ENCODE peak calls at places on chromosomes 6 and 20, in six cellular contexts. One of them, this sample, is unnamed.
A peak's percentile ranks its signal among the peaks of the same experiment; 100 is the strongest.

GRCh38 chr20:45897692-45898091 is 6.6 kb downstream of the CTSA start:
- DNase-seq in HFF-Myc: no peak
- DNase-seq in GM06990: no peak
- DNase-seq in neural crest cell: no peak
- DNase-seq in lower lobe of right lung: no peak
- DNase-seq in fibroblast of pulmonary artery: no peak
- DNase-seq in this sample: no peak

GRCh38 chr6:145112711-145113148 is 622.6 kb downstream of the EPM2A start:
- DNase-seq in HFF-Myc: no peak
- DNase-seq in GM06990: no peak
- DNase-seq in neural crest cell: no peak
- DNase-seq in lower lobe of right lung: no peak
- DNase-seq in fibroblast of pulmonary artery: no peak
- DNase-seq in this sample: no peak

GRCh38 chr20:62219101-62219991 is 732 bp downstream of the HRH3 start:
- DNase-seq in HFF-Myc: no peak
- DNase-seq in GM06990: no peak
- DNase-seq in neural crest cell: no peak
- DNase-seq in lower lobe of right lung: no peak
- DNase-seq in fibroblast of pulmonary artery: no peak
- DNase-seq in this sample: no peak

GRCh38 chr6:33851959-33852358 is 48.2 kb upstream of the MLN start:
- DNase-seq in HFF-Myc: no peak
- DNase-seq in GM06990: no peak
- DNase-seq in neural crest cell: peak; percentile 14
- DNase-seq in lower lobe of right lung: no peak
- DNase-seq in fibroblast of pulmonary artery: peak; percentile 28
- DNase-seq in this sample: no peak

GRCh38 chr20:17912916-17913315 is 55.7 kb downstream of the SNX5 start:
- DNase-seq in HFF-Myc: no peak
- DNase-seq in GM06990: no peak
- DNase-seq in neural crest cell: no peak
- DNase-seq in lower lobe of right lung: no peak
- DNase-seq in fibroblast of pulmonary artery: no peak
- DNase-seq in this sample: no peak

GRCh38 chr6:3813150-3813780 is 35.9 kb upstream of the FAM50B start:
- DNase-seq in HFF-Myc: no peak
- DNase-seq in GM06990: peak; percentile 26
- DNase-seq in neural crest cell: no peak
- DNase-seq in lower lobe of right lung: no peak
- DNase-seq in fibroblast of pulmonary artery: peak; percentile 47
- DNase-seq in this sample: no peak

GRCh38 chr6:16669227-16669626 is 92.0 kb downstream of the ATXN1 start:
- DNase-seq in HFF-Myc: peak; percentile 91
- DNase-seq in GM06990: peak; percentile 48
- DNase-seq in neural crest cell: no peak
- DNase-seq in lower lobe of right lung: no peak
- DNase-seq in fibroblast of pulmonary artery: peak; percentile 69
- DNase-seq in this sample: no peak

GRCh38 chr6:3549314-3549940 is 92.6 kb upstream of the SLC22A23 start:
- DNase-seq in HFF-Myc: no peak
- DNase-seq in GM06990: no peak
- DNase-seq in neural crest cell: no peak
- DNase-seq in lower lobe of right lung: no peak
- DNase-seq in fibroblast of pulmonary artery: no peak
- DNase-seq in this sample: no peak

GRCh38 chr6:139374357-139375238 is at the start of gene CITED2:
- DNase-seq in HFF-Myc: peak; percentile 87
- DNase-seq in GM06990: peak; percentile 94
- DNase-seq in neural crest cell: peak; percentile 91
- DNase-seq in lower lobe of right lung: peak; percentile 94
- DNase-seq in fibroblast of pulmonary artery: peak; percentile 98
- DNase-seq in this sample: peak; percentile 95

GRCh38 chr6:139373928-139374356 is 506 bp downstream of the CITED2 start:
- DNase-seq in HFF-Myc: peak; percentile 38
- DNase-seq in GM06990: no peak
- DNase-seq in neural crest cell: no peak
- DNase-seq in lower lobe of right lung: no peak
- DNase-seq in fibroblast of pulmonary artery: no peak
- DNase-seq in this sample: no peak

GRCh38 chr6:139376604-139377218 is 2.3 kb upstream of the CITED2 start:
- DNase-seq in HFF-Myc: no peak
- DNase-seq in GM06990: no peak
- DNase-seq in neural crest cell: no peak
- DNase-seq in lower lobe of right lung: no peak
- DNase-seq in fibroblast of pulmonary artery: peak; percentile 75
- DNase-seq in this sample: no peak

GRCh38 chr6:139376054-139376355 is 1.6 kb upstream of the CITED2 start:
- DNase-seq in HFF-Myc: no peak
- DNase-seq in GM06990: peak; percentile 25
- DNase-seq in neural crest cell: no peak
- DNase-seq in lower lobe of right lung: peak; percentile 72
- DNase-seq in fibroblast of pulmonary artery: no peak
- DNase-seq in this sample: no peak

GRCh38 chr6:139375239-139376053 is 998 bp upstream of the CITED2 start:
- DNase-seq in HFF-Myc: peak; percentile 95
- DNase-seq in GM06990: peak; percentile 95
- DNase-seq in neural crest cell: peak; percentile 79
- DNase-seq in lower lobe of right lung: peak; percentile 94
- DNase-seq in fibroblast of pulmonary artery: peak; percentile 99
- DNase-seq in this sample: peak; percentile 89
- TF ChIP-seq CTCF in HFF-Myc: peak; percentile 27
- TF ChIP-seq CTCF in GM06990: no peak
- TF ChIP-seq CTCF in neural crest cell: no peak
- TF ChIP-seq CTCF in lower lobe of right lung: no peak
- TF ChIP-seq CTCF in fibroblast of pulmonary artery: peak; percentile 9
- TF ChIP-seq CTCF in this sample: no peak

GRCh38 chr20:12925214-12925755 is 83.5 kb upstream of the SPTLC3 start:
- DNase-seq in HFF-Myc: peak; percentile 57
- DNase-seq in GM06990: peak; percentile 1
- DNase-seq in neural crest cell: peak; percentile 56
- DNase-seq in lower lobe of right lung: no peak
- DNase-seq in fibroblast of pulmonary artery: peak; percentile 89
- DNase-seq in this sample: no peak
- TF ChIP-seq CTCF in HFF-Myc: peak; percentile 79
- TF ChIP-seq CTCF in GM06990: peak; percentile 84
- TF ChIP-seq CTCF in neural crest cell: peak; percentile 98
- TF ChIP-seq CTCF in lower lobe of right lung: peak; percentile 71
- TF ChIP-seq CTCF in fibroblast of pulmonary artery: peak; percentile 92
- TF ChIP-seq CTCF in this sample: peak; percentile 81

GRCh38 chr6:39791311-39791710 is 865 bp upstream of the DAAM2 start:
- DNase-seq in HFF-Myc: no peak
- DNase-seq in GM06990: no peak
- DNase-seq in neural crest cell: no peak
- DNase-seq in lower lobe of right lung: no peak
- DNase-seq in fibroblast of pulmonary artery: peak; percentile 35
- DNase-seq in this sample: no peak
- TF ChIP-seq CTCF in HFF-Myc: peak; percentile 25
- TF ChIP-seq CTCF in GM06990: peak; percentile 7
- TF ChIP-seq CTCF in neural crest cell: no peak
- TF ChIP-seq CTCF in lower lobe of right lung: no peak
- TF ChIP-seq CTCF in fibroblast of pulmonary artery: peak; percentile 35
- TF ChIP-seq CTCF in this sample: no peak

DNA sequence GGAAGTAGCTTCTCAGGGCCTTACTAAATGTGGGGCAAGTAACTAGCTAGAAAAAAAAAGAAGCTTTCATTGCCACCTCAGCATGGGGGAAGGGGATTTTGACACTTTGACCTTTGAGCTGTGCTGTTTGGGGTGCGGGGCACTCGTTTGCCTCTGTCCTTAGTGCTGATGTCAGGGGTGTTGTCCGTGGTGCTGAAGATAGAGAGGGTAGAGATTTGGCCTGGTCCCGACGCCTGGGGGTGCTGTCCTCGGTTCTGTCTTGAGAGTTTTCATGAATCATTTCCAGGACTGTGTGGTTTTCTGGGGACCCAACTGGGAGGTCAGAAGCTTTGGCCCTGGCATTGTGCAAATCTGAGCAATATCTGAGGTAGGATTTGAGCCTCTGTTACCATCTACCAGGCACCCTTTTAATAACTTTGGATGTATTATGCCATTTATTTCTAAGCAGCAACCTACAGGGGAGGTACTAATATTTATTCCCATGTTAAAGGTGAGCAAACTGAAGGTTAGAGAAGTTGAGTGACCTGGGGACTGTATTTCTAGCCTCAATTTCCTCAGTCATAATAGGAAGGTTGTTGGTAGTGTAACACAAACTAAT is 78.0 kb downstream of the DLGAP4 start:
- DNase-seq in HFF-Myc: peak; percentile 11
- DNase-seq in GM06990: no peak
- DNase-seq in neural crest cell: peak; percentile 72
- DNase-seq in lower lobe of right lung: no peak
- DNase-seq in fibroblast of pulmonary artery: peak; percentile 44
- DNase-seq in this sample: peak; percentile 69
- TF ChIP-seq CTCF in HFF-Myc: peak; percentile 40
- TF ChIP-seq CTCF in GM06990: peak; percentile 7
- TF ChIP-seq CTCF in neural crest cell: peak; percentile 26
- TF ChIP-seq CTCF in lower lobe of right lung: no peak
- TF ChIP-seq CTCF in fibroblast of pulmonary artery: peak; percentile 32
- TF ChIP-seq CTCF in this sample: no peak

GRCh38 chr6:47180633-47181032 is 129.1 kb downstream of the TNFRSF21 start:
- DNase-seq in HFF-Myc: no peak
- DNase-seq in GM06990: no peak
- DNase-seq in neural crest cell: no peak
- DNase-seq in lower lobe of right lung: no peak
- DNase-seq in fibroblast of pulmonary artery: peak; percentile 51
- DNase-seq in this sample: no peak
- TF ChIP-seq CTCF in HFF-Myc: no peak
- TF ChIP-seq CTCF in GM06990: no peak
- TF ChIP-seq CTCF in neural crest cell: no peak
- TF ChIP-seq CTCF in lower lobe of right lung: no peak
- TF ChIP-seq CTCF in fibroblast of pulmonary artery: no peak
- TF ChIP-seq CTCF in this sample: no peak

This sample was measured in mesothelial cell of epicardium.